ENCODE peak calls at places on chromosome 4, in seven cellular contexts. J, P, K, M, U, N and T are unnamed samples.

GRCh38 chr4:99947190-99947578 is 766 bp upstream of the DNAJB14 start:
- DNase-seq in J (no peak), K (no peak), M (no peak), U (no peak), N (no peak), P (no peak), T (peak)

GRCh38 chr4:104353481-104353880 is 141.2 kb downstream of the CXXC4 start:
- DNase-seq in M (no peak), K (no peak), U (no peak), N (no peak), P (no peak), J (no peak), T (no peak)

GRCh38 chr4:76002176-76002575 is 5.1 kb downstream of the CXCL9 start:
- DNase-seq in N (no peak), J (no peak), M (peak), P (no peak), K (no peak), U (no peak), T (peak)

GRCh38 chr4:182448281-182449151 is 205.3 kb downstream of the TENM3 start:
- DNase-seq in J (peak), K (peak), N (peak), P (peak), U (peak), M (peak), T (peak)

GRCh38 chr4:151721466-151721865 is 39.3 kb downstream of the GATB start:
- DNase-seq in N (no peak), M (no peak), P (no peak), K (no peak), J (no peak), U (no peak), T (no peak)

GRCh38 chr4:25001499-25001898 is 29.2 kb downstream of the LGI2 start:
- DNase-seq in N (no peak), U (no peak), K (no peak), P (no peak), M (no peak), J (no peak), T (no peak)

GRCh38 chr4:150130953-150131352 is 52.7 kb downstream of the DCLK2 start:
- DNase-seq in P (no peak), U (no peak), M (peak), N (no peak), J (peak), K (no peak), T (no peak)

GRCh38 chr4:121358473-121358872 is 22.3 kb downstream of the QRFPR start:
- DNase-seq in M (peak), U (peak), K (no peak), P (no peak), N (no peak), J (no peak), T (peak)

GRCh38 chr4:168615294-168615693 is 118.4 kb downstream of the PALLD start:
- DNase-seq in K (no peak), J (no peak), P (no peak), M (peak), U (no peak), N (no peak), T (no peak)

GRCh38 chr4:140754918-140755810 is 1.0 kb downstream of the TBC1D9 start:
- DNase-seq in N (no peak), K (no peak), J (no peak), P (no peak), U (no peak), M (no peak), T (no peak)

GRCh38 chr4:15234585-15235126 is 193.2 kb upstream of the C1QTNF7 start:
- DNase-seq in U (peak), J (no peak), M (peak), K (no peak), P (no peak), N (no peak), T (no peak)

GRCh38 chr4:177673980-177674504 is 231.8 kb upstream of the AGA start:
- DNase-seq in M (no peak), P (peak), K (no peak), J (no peak), U (no peak), N (no peak), T (peak)

GRCh38 chr4:173505924-173506779 is 23.9 kb downstream of the HAND2 start:
- DNase-seq in U (peak), K (peak), N (peak), P (peak), J (peak), M (peak), T (peak)

GRCh38 chr4:74181225-74181624 is 23.3 kb downstream of the MTHFD2L start:
- DNase-seq in K (no peak), J (no peak), P (no peak), U (no peak), N (no peak), M (peak), T (no peak)

GRCh38 chr4:118848242-118848641 is 12.3 kb upstream of the SEC24D start:
- DNase-seq in J (no peak), P (no peak), U (no peak), N (no peak), M (no peak), K (no peak), T (no peak)

GRCh38 chr4:118388621-118389020 is 35.8 kb upstream of the PRSS12 start:
- DNase-seq in K (peak), U (no peak), J (no peak), M (no peak), P (no peak), N (no peak), T (no peak)

GRCh38 chr4:139890810-139891209 is 225.2 kb downstream of the MGST2 start:
- DNase-seq in U (peak), P (no peak), N (no peak), J (no peak), K (no peak), M (peak), T (no peak)

GRCh38 chr4:166501941-166502382 is 628.9 kb downstream of the TLL1 start:
- DNase-seq in M (peak), K (peak), U (peak), P (peak), N (no peak), J (peak), T (no peak)

GRCh38 chr4:55820260-55820659 is 670 bp downstream of the EXOC1L start:
- DNase-seq in U (no peak), J (no peak), M (no peak), P (no peak), N (no peak), K (no peak), T (no peak)

GRCh38 chr4:113810906-113811305 is 49.4 kb upstream of the CAMK2D start:
- DNase-seq in U (no peak), J (no peak), M (peak), P (no peak), K (no peak), N (no peak), T (no peak)

GRCh38 chr4:13160906-13161305 is 323.2 kb downstream of the RAB28 start:
- DNase-seq in N (no peak), M (peak), J (no peak), K (no peak), P (no peak), U (no peak), T (no peak)